ENCODE peak calls at places on chromosome 15, in ten cellular contexts. S, B, L, I, Q, C, K, Z, H and X are unnamed samples.
A peak's percentile ranks its signal among the peaks of the same experiment; 100 is the strongest.

GRCh38 chr15:55802600-55803376 is 59.8 kb upstream of the PRTG start:
- DNase-seq in S (no peak), B (no peak), L (no peak), I (no peak), Q (peak; percentile 43), C (no peak), K (no peak), Z (no peak), H (no peak), X (no peak)

GRCh38 chr15:62584301-62585235 is 419.5 kb upstream of the C2CD4B start:
- DNase-seq in S (no peak), B (no peak), L (no peak), I (no peak), Q (no peak), C (no peak), K (no peak), Z (no peak), H (no peak), X (no peak)

GRCh38 chr15:94576889-94577533 is 345.6 kb downstream of the MCTP2 start:
- DNase-seq in S (no peak), B (no peak), L (no peak), I (peak; percentile 12), Q (peak; percentile 33), C (no peak), K (peak; percentile 7), Z (peak; percentile 42), H (peak; percentile 31), X (no peak)

GRCh38 chr15:70806992-70807712 is 43.8 kb upstream of the UACA start:
- DNase-seq in S (no peak), B (no peak), L (no peak), I (no peak), Q (no peak), C (no peak), K (peak; percentile 49), Z (no peak), H (no peak), X (no peak)

GRCh38 chr15:59315914-59316428 is 56.7 kb downstream of the MYO1E start:
- DNase-seq in S (no peak), B (peak; percentile 8), L (no peak), I (no peak), Q (peak; percentile 17), C (no peak), K (no peak), Z (no peak), H (no peak), X (peak; percentile 5)

GRCh38 chr15:85406916-85407315 is 26.5 kb downstream of the AKAP13 start:
- DNase-seq in S (no peak), B (no peak), L (no peak), I (no peak), Q (no peak), C (no peak), K (no peak), Z (no peak), H (no peak), X (no peak)

GRCh38 chr15:95760508-95760907 is 570.0 kb upstream of the NR2F2 start:
- DNase-seq in S (no peak), B (no peak), L (peak; percentile 50), I (peak; percentile 37), Q (no peak), C (no peak), K (no peak), Z (no peak), H (no peak), X (no peak)

GRCh38 chr15:45186771-45187577 is 792 bp downstream of the SHF start:
- DNase-seq in S (no peak), B (no peak), L (peak; percentile 59), I (peak; percentile 36), Q (no peak), C (no peak), K (no peak), Z (peak; percentile 45), H (no peak), X (no peak)

GRCh38 chr15:83871808-83872559 is 218.1 kb downstream of the ADAMTSL3 start:
- DNase-seq in S (no peak), B (no peak), L (no peak), I (no peak), Q (no peak), C (peak; percentile 63), K (no peak), Z (peak; percentile 39), H (no peak), X (no peak)